ENCODE peak calls at places on chromosomes 16 and 17, in six cellular contexts. W is brain microvascular endothelial cell, H is fibroblast of lung, Q is cardiac muscle cell, N is mammary epithelial cell, G is ovary. C is an unnamed sample.
A peak's percentile ranks its signal among the peaks of the same experiment; 100 is the strongest.

GRCh38 chr17:64507418-64507766 is 615 bp downstream of the CEP95 start:
- DNase-seq in W (peak; percentile 57), H (peak; percentile 77), Q (peak; percentile 79), N (peak; percentile 61), G (no peak), C (no peak)

GRCh38 chr17:488993-489757 is 136.6 kb upstream of the RPH3AL start:
- DNase-seq in W (no peak), H (peak; percentile 41), Q (peak; percentile 69), N (peak; percentile 26), G (no peak), C (peak; percentile 60)

GRCh38 chr17:82703935-82704865 is 5.7 kb upstream of the RAB40B start:
- DNase-seq in W (no peak), H (no peak), Q (no peak), N (no peak), G (no peak), C (no peak)

GRCh38 chr17:79142375-79142774 is 67.8 kb downstream of the ENGASE start:
- DNase-seq in W (no peak), H (no peak), Q (no peak), N (no peak), G (no peak), C (no peak)

GRCh38 chr16:88705076-88705684 is 1.0 kb downstream of the RNF166 start:
- DNase-seq in W (peak; percentile 17), H (no peak), Q (peak; percentile 18), N (no peak), G (no peak), C (peak; percentile 78)

GRCh38 chr17:66200685-66201092 is 8.8 kb upstream of the CEP112 start:
- DNase-seq in W (peak; percentile 76), H (peak; percentile 86), Q (peak; percentile 85), N (peak; percentile 66), G (no peak), C (peak; percentile 45)

GRCh38 chr16:84239186-84239790 is 524 bp downstream of the KCNG4 start:
- DNase-seq in W (no peak), H (no peak), Q (peak; percentile 23), N (no peak), G (no peak), C (no peak)

GRCh38 chr16:78955206-78955605 is 645.3 kb downstream of the MAF start:
- DNase-seq in W (no peak), H (no peak), Q (no peak), N (no peak), G (no peak), C (no peak)

GRCh38 chr16:11093578-11094074 is 149.3 kb downstream of the CLEC16A start:
- DNase-seq in W (no peak), H (no peak), Q (no peak), N (no peak), G (no peak), C (no peak)

GRCh38 chr16:11095935-11096334 is 151.6 kb downstream of the CLEC16A start:
- DNase-seq in W (no peak), H (no peak), Q (no peak), N (no peak), G (no peak), C (no peak)

GRCh38 chr16:11092788-11093577 is 148.6 kb downstream of the CLEC16A start:
- DNase-seq in W (no peak), H (no peak), Q (no peak), N (no peak), G (no peak), C (no peak)

GRCh38 chr16:11094838-11095565 is 150.6 kb downstream of the CLEC16A start:
- DNase-seq in W (no peak), H (no peak), Q (no peak), N (no peak), G (no peak), C (no peak)

GRCh38 chr16:11094075-11094593 is 149.8 kb downstream of the CLEC16A start:
- DNase-seq in W (no peak), H (peak; percentile 90), Q (peak; percentile 68), N (peak; percentile 72), G (no peak), C (no peak)
- H3K27ac ChIP-seq in W (no peak overlapping the region), H (peak overlapping the region; percentile 50), Q (peak overlapping the region; percentile 84), N (no peak overlapping the region), G (peak overlapping the region; percentile 53), C (no peak overlapping the region)

GRCh38 chr16:17336501-17336900 is 134.3 kb downstream of the XYLT1 start:
- DNase-seq in W (no peak), H (no peak), Q (no peak), N (no peak), G (no peak), C (no peak)

GRCh38 chr16:17331991-17332390 is 138.8 kb downstream of the XYLT1 start:
- DNase-seq in W (no peak), H (no peak), Q (no peak), N (no peak), G (no peak), C (no peak)

GRCh38 chr16:17339764-17340541 is 130.8 kb downstream of the XYLT1 start:
- DNase-seq in W (no peak), H (peak; percentile 34), Q (no peak), N (peak; percentile 30), G (no peak), C (no peak)

GRCh38 chr16:17334096-17334495 is 136.7 kb downstream of the XYLT1 start:
- DNase-seq in W (no peak), H (peak; percentile 84), Q (no peak), N (peak; percentile 13), G (no peak), C (no peak)

GRCh38 chr16:17335826-17336492 is 134.8 kb downstream of the XYLT1 start:
- DNase-seq in W (no peak), H (no peak), Q (no peak), N (no peak), G (no peak), C (no peak)
- H3K27ac ChIP-seq in W (no peak overlapping the region), H (no peak overlapping the region), Q (no peak overlapping the region), N (no peak overlapping the region), G (no peak overlapping the region), C (no peak overlapping the region)

GRCh38 chr16:47779201-47780016 is 318.3 kb downstream of the PHKB start:
- DNase-seq in W (peak; percentile 42), H (peak; percentile 5), Q (peak; percentile 74), N (no peak), G (no peak), C (peak; percentile 12)
- H3K27ac ChIP-seq in W (no peak overlapping the region), H (no peak overlapping the region), Q (no peak overlapping the region), N (no peak overlapping the region), G (no peak overlapping the region), C (peak overlapping the region; percentile 16)

DNA sequence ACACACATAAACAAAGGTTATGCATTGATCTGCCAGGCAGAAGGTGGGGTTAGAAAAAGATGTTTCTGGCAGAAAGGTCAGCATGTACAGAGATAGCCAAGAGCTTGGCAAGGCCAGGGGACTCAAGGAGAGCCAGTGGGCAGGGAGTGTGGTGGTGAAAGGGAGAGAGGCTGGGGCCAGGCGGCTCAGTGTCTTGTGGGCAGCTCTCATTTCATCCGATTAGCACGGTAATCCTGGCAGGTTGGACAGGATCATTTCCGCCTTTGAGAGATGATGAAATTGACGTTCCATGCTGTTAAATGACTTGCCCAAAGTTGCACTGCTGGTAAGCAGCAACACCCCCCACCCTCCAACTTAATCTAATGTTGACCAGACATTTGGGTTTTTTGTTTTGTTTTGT is 3.6 kb downstream of the CHD9 start:
- DNase-seq in W (no peak), H (no peak), Q (no peak), N (no peak), G (no peak), C (no peak)
- H3K27ac ChIP-seq in W (no peak overlapping the region), H (no peak overlapping the region), Q (no peak overlapping the region), N (no peak overlapping the region), G (no peak overlapping the region), C (no peak overlapping the region)

C was measured in CD8-positive, alpha-beta T cell.